ENCODE peak calls at places on chromosomes 6 and 20, in five cellular contexts. Y, T, Q, V and D are unnamed samples.

GRCh38 chr20:13995086-13995665 is at the start of gene MACROD2:
- DNase-seq in Q (peak), Y (peak), T (peak), V (peak), D (peak)

GRCh38 chr6:129697788-129698187 is 12.2 kb downstream of the ARHGAP18 start:
- DNase-seq in V (no peak), T (no peak), Q (no peak), Y (no peak), D (no peak)

GRCh38 chr20:60170116-60170515 is 211.9 kb downstream of the CDH26 start:
- DNase-seq in Q (no peak), V (no peak), T (no peak), Y (no peak), D (peak)

GRCh38 chr20:23153696-23154341 is 67.7 kb upstream of the CD93 start:
- DNase-seq in T (no peak), Q (no peak), V (no peak), Y (no peak), D (no peak)

GRCh38 chr20:53901064-53901463 is 169.3 kb downstream of the BCAS1 start:
- DNase-seq in Q (peak), Y (no peak), V (peak), T (no peak), D (no peak)

GRCh38 chr6:80742481-80742880 is 636.0 kb downstream of the BCKDHB start:
- DNase-seq in Y (no peak), T (no peak), Q (peak), V (peak), D (peak)

GRCh38 chr20:48754269-48754668 is 73.5 kb downstream of the PREX1 start:
- DNase-seq in T (no peak), V (no peak), Y (peak), Q (no peak), D (no peak)

GRCh38 chr20:16261733-16262277 is 311.4 kb downstream of the KIF16B start:
- DNase-seq in T (no peak), Q (no peak), V (no peak), Y (no peak), D (no peak)

GRCh38 chr6:105087571-105088211 is 92.1 kb downstream of the POPDC3 start:
- DNase-seq in V (peak), T (peak), Q (peak), Y (no peak), D (peak)

GRCh38 chr20:37650661-37651060 is 43.2 kb upstream of the CTNNBL1 start:
- DNase-seq in T (no peak), Q (no peak), V (no peak), Y (no peak), D (no peak)

GRCh38 chr20:45405566-45406259 is 2.4 kb upstream of the DBNDD2 start:
- DNase-seq in V (no peak), Q (peak), T (no peak), Y (no peak), D (no peak)

GRCh38 chr20:33925867-33926266 is 67.8 kb upstream of the RALY start:
- DNase-seq in T (no peak), Q (peak), Y (no peak), V (no peak), D (no peak)

GRCh38 chr6:99588618-99589289 is 17.9 kb upstream of the PRDM13 start:
- DNase-seq in V (peak), T (peak), Q (peak), Y (peak), D (peak)

GRCh38 chr6:166258854-166259276 is 49.3 kb downstream of the PRR18 start:
- DNase-seq in Q (no peak), T (peak), V (peak), Y (no peak), D (peak)

GRCh38 chr6:41488392-41489129 is 57.6 kb upstream of the FOXP4 start:
- DNase-seq in V (peak), T (no peak), Q (peak), Y (peak), D (no peak)

GRCh38 chr6:15017803-15018202 is 228.1 kb upstream of the JARID2 start:
- DNase-seq in Y (no peak), V (no peak), T (no peak), Q (no peak), D (no peak)

GRCh38 chr20:32465092-32465900 is 107.2 kb downstream of the ASXL1 start:
- DNase-seq in V (peak), T (no peak), Y (no peak), Q (peak), D (peak)

GRCh38 chr6:149043476-149044130 is 273.9 kb upstream of the TAB2 start:
- DNase-seq in Y (no peak), Q (no peak), V (peak), T (peak), D (peak)

GRCh38 chr20:36969478-36970186 is 18.1 kb upstream of the SAMHD1 start:
- DNase-seq in Q (no peak), T (peak), V (no peak), Y (no peak), D (no peak)

GRCh38 chr6:168956884-168957730 is 296.5 kb downstream of the THBS2 start:
- DNase-seq in Q (peak), V (peak), T (peak), Y (peak), D (peak)

GRCh38 chr6:98047881-98048280 is 764.9 kb upstream of the MMS22L start:
- DNase-seq in Q (no peak), Y (no peak), V (no peak), T (no peak), D (no peak)

GRCh38 chr6:123909989-123910388 is 106.3 kb downstream of the NKAIN2 start:
- DNase-seq in Y (no peak), Q (no peak), T (no peak), V (no peak), D (no peak)

GRCh38 chr6:89133981-89134380 is 11.9 kb upstream of the PM20D2 start:
- DNase-seq in T (no peak), Q (no peak), Y (no peak), V (no peak), D (no peak)

GRCh38 chr6:121809211-121809610 is 373.8 kb downstream of the GJA1 start:
- DNase-seq in V (no peak), Y (no peak), Q (no peak), T (no peak), D (no peak)

GRCh38 chr20:33693274-33693673 is 7.1 kb upstream of the E2F1 start:
- DNase-seq in Q (no peak), Y (no peak), V (no peak), T (no peak), D (no peak)